ENCODE peak calls at places on chromosomes 16 and 17, in six cellular contexts. R, J, E, I, M and L are unnamed samples.

GRCh38 chr17:78722101-78722761 is 59.8 kb downstream of the CYTH1 start:
- DNase-seq in R (no peak), J (no peak), E (peak), I (no peak), M (no peak), L (no peak)

GRCh38 chr17:82798752-82799151 is 41.1 kb downstream of the ZNF750 start:
- DNase-seq in R (no peak), J (no peak), E (no peak), I (no peak), M (no peak), L (no peak)

GRCh38 chr17:82016061-82016874 is 6.4 kb downstream of the CENPX start:
- DNase-seq in R (no peak), J (no peak), E (no peak), I (no peak), M (no peak), L (peak)

GRCh38 chr17:61245706-61246135 is 153.9 kb upstream of the TBX2 start:
- DNase-seq in R (no peak), J (no peak), E (no peak), I (no peak), M (no peak), L (no peak)

GRCh38 chr16:85080923-85081498 is 31.3 kb downstream of the CIBAR2 start:
- DNase-seq in R (no peak), J (no peak), E (no peak), I (no peak), M (no peak), L (no peak)

GRCh38 chr17:16407911-16408588 is 7.3 kb upstream of the TRPV2 start:
- DNase-seq in R (no peak), J (no peak), E (peak), I (no peak), M (no peak), L (peak)

GRCh38 chr16:22670551-22670970 is 143.4 kb upstream of the HS3ST2 start:
- DNase-seq in R (no peak), J (no peak), E (peak), I (peak), M (no peak), L (no peak)

GRCh38 chr16:8146613-8147012 is 443.7 kb downstream of the TMEM114 start:
- DNase-seq in R (no peak), J (no peak), E (no peak), I (no peak), M (no peak), L (no peak)

GRCh38 chr17:39598047-39598481 is 9.7 kb downstream of the NEUROD2 start:
- DNase-seq in R (no peak), J (no peak), E (no peak), I (no peak), M (no peak), L (no peak)

GRCh38 chr16:27245276-27246231 is 23.0 kb downstream of the NSMCE1 start:
- DNase-seq in R (no peak), J (no peak), E (no peak), I (peak), M (no peak), L (no peak)

GRCh38 chr16:81710596-81710995 is 68.5 kb upstream of the PLCG2 start:
- DNase-seq in R (no peak), J (no peak), E (no peak), I (peak), M (no peak), L (no peak)

GRCh38 chr17:56595831-56596740 is 2.6 kb downstream of the NOG start:
- DNase-seq in R (no peak), J (no peak), E (no peak), I (no peak), M (no peak), L (peak)

GRCh38 chr16:2086812-2087425 is 39.1 kb downstream of the TSC2 start:
- DNase-seq in R (no peak), J (no peak), E (no peak), I (no peak), M (no peak), L (no peak)

GRCh38 chr17:34710226-34710625 is 130.8 kb downstream of the TMEM132E start:
- DNase-seq in R (no peak), J (no peak), E (no peak), I (no peak), M (no peak), L (no peak)

GRCh38 chr17:44606658-44607057 is 49.4 kb downstream of the FZD2 start:
- DNase-seq in R (no peak), J (no peak), E (no peak), I (no peak), M (no peak), L (no peak)

GRCh38 chr17:3915642-3916012 is 638 bp downstream of the P2RX1 start:
- DNase-seq in R (peak), J (no peak), E (no peak), I (no peak), M (no peak), L (no peak)